ENCODE peak calls at places on chromosomes 3 and 15, in six cellular contexts. One of them, this sample, is unnamed.

GRCh38 chr3:64408770-64409169 is 183.5 kb upstream of the PRICKLE2 start:
- DNase-seq in T-helper 1 cell: no peak
- DNase-seq in lower lobe of right lung: no peak
- DNase-seq in activated gamma-delta T cell treated with Interleukin-2 at 50 U/mL for 16 hours: no peak
- DNase-seq in central memory CD8-positive, alpha-beta T cell: no peak
- DNase-seq in HTR-8/SVneo: no peak
- DNase-seq in this sample: no peak

GRCh38 chr3:13954266-13954665 is 74.4 kb upstream of the WNT7A start:
- DNase-seq in central memory CD8-positive, alpha-beta T cell: no peak
- DNase-seq in T-helper 1 cell: no peak
- DNase-seq in HTR-8/SVneo: no peak
- DNase-seq in activated gamma-delta T cell treated with Interleukin-2 at 50 U/mL for 16 hours: no peak
- DNase-seq in lower lobe of right lung: no peak
- DNase-seq in this sample: no peak

GRCh38 chr15:89827821-89828220 is 13.2 kb upstream of the ANPEP start:
- DNase-seq in central memory CD8-positive, alpha-beta T cell: no peak
- DNase-seq in HTR-8/SVneo: no peak
- DNase-seq in lower lobe of right lung: no peak
- DNase-seq in T-helper 1 cell: no peak
- DNase-seq in activated gamma-delta T cell treated with Interleukin-2 at 50 U/mL for 16 hours: no peak
- DNase-seq in this sample: no peak

GRCh38 chr3:41167722-41168497 is 31.4 kb upstream of the CTNNB1 start:
- DNase-seq in HTR-8/SVneo: no peak
- DNase-seq in T-helper 1 cell: no peak
- DNase-seq in activated gamma-delta T cell treated with Interleukin-2 at 50 U/mL for 16 hours: no peak
- DNase-seq in lower lobe of right lung: no peak
- DNase-seq in central memory CD8-positive, alpha-beta T cell: no peak
- DNase-seq in this sample: no peak

GRCh38 chr3:112376996-112377395 is 44.0 kb downstream of the CD200 start:
- DNase-seq in T-helper 1 cell: no peak
- DNase-seq in activated gamma-delta T cell treated with Interleukin-2 at 50 U/mL for 16 hours: no peak
- DNase-seq in central memory CD8-positive, alpha-beta T cell: no peak
- DNase-seq in lower lobe of right lung: no peak
- DNase-seq in HTR-8/SVneo: no peak
- DNase-seq in this sample: no peak

GRCh38 chr15:50250789-50251394 is 14.6 kb downstream of the HDC start:
- DNase-seq in lower lobe of right lung: no peak
- DNase-seq in T-helper 1 cell: no peak
- DNase-seq in central memory CD8-positive, alpha-beta T cell: no peak
- DNase-seq in HTR-8/SVneo: no peak
- DNase-seq in activated gamma-delta T cell treated with Interleukin-2 at 50 U/mL for 16 hours: no peak
- DNase-seq in this sample: no peak

GRCh38 chr3:71048948-71049347 is 534.6 kb downstream of the FOXP1 start:
- DNase-seq in lower lobe of right lung: no peak
- DNase-seq in T-helper 1 cell: no peak
- DNase-seq in activated gamma-delta T cell treated with Interleukin-2 at 50 U/mL for 16 hours: no peak
- DNase-seq in HTR-8/SVneo: no peak
- DNase-seq in central memory CD8-positive, alpha-beta T cell: no peak
- DNase-seq in this sample: no peak

GRCh38 chr15:73116164-73116563 is 63.9 kb downstream of the NEO1 start:
- DNase-seq in T-helper 1 cell: no peak
- DNase-seq in HTR-8/SVneo: no peak
- DNase-seq in activated gamma-delta T cell treated with Interleukin-2 at 50 U/mL for 16 hours: no peak
- DNase-seq in lower lobe of right lung: no peak
- DNase-seq in central memory CD8-positive, alpha-beta T cell: no peak
- DNase-seq in this sample: no peak

GRCh38 chr3:124763644-124764358 is 33.5 kb downstream of the UMPS start:
- DNase-seq in activated gamma-delta T cell treated with Interleukin-2 at 50 U/mL for 16 hours: no peak
- DNase-seq in HTR-8/SVneo: no peak
- DNase-seq in lower lobe of right lung: no peak
- DNase-seq in central memory CD8-positive, alpha-beta T cell: no peak
- DNase-seq in T-helper 1 cell: no peak
- DNase-seq in this sample: no peak

GRCh38 chr15:55917881-55918296 is 75.5 kb downstream of the NEDD4 start:
- DNase-seq in lower lobe of right lung: no peak
- DNase-seq in HTR-8/SVneo: peak
- DNase-seq in central memory CD8-positive, alpha-beta T cell: no peak
- DNase-seq in activated gamma-delta T cell treated with Interleukin-2 at 50 U/mL for 16 hours: no peak
- DNase-seq in T-helper 1 cell: no peak
- DNase-seq in this sample: no peak

GRCh38 chr3:136984837-136985236 is 27.1 kb downstream of the IL20RB start:
- DNase-seq in central memory CD8-positive, alpha-beta T cell: no peak
- DNase-seq in activated gamma-delta T cell treated with Interleukin-2 at 50 U/mL for 16 hours: no peak
- DNase-seq in HTR-8/SVneo: peak
- DNase-seq in T-helper 1 cell: no peak
- DNase-seq in lower lobe of right lung: no peak
- DNase-seq in this sample: no peak

GRCh38 chr3:187041362-187042061 is 97.8 kb downstream of the RPL39L start:
- DNase-seq in T-helper 1 cell: peak
- DNase-seq in activated gamma-delta T cell treated with Interleukin-2 at 50 U/mL for 16 hours: peak
- DNase-seq in lower lobe of right lung: no peak
- DNase-seq in HTR-8/SVneo: no peak
- DNase-seq in central memory CD8-positive, alpha-beta T cell: peak
- DNase-seq in this sample: no peak

GRCh38 chr15:87080547-87080946 is 1000.9 kb downstream of the AGBL1 start:
- DNase-seq in lower lobe of right lung: no peak
- DNase-seq in HTR-8/SVneo: no peak
- DNase-seq in T-helper 1 cell: no peak
- DNase-seq in activated gamma-delta T cell treated with Interleukin-2 at 50 U/mL for 16 hours: no peak
- DNase-seq in central memory CD8-positive, alpha-beta T cell: no peak
- DNase-seq in this sample: no peak

GRCh38 chr15:40108061-40108854 is 421 bp downstream of the BMF start:
- DNase-seq in central memory CD8-positive, alpha-beta T cell: no peak
- DNase-seq in HTR-8/SVneo: no peak
- DNase-seq in activated gamma-delta T cell treated with Interleukin-2 at 50 U/mL for 16 hours: no peak
- DNase-seq in lower lobe of right lung: peak
- DNase-seq in T-helper 1 cell: no peak
- DNase-seq in this sample: no peak

This sample was measured in cortex of kidney.